ENCODE peak calls at places on chromosomes 5 and 9, in nine cellular contexts. O is GDM1; W is BJ; B is substantia nigra; K is activated CD8-positive, alpha-beta memory T cell treated with anti-CD3 and anti-CD28 coated beads for 48 hours; U is GM06990; V is breast epithelium; A is endothelial cell; I is central memory CD4-positive, alpha-beta T cell. Z is an unnamed sample.
A peak's percentile ranks its signal among the peaks of the same experiment; 100 is the strongest.

GRCh38 chr5:150644058-150644457 is 3.6 kb downstream of the SYNPO start:
- DNase-seq in W (no peak), O (no peak), I (no peak), V (no peak), K (no peak), B (no peak), U (no peak), A (no peak), Z (no peak)

GRCh38 chr5:137465930-137466329 is 33.2 kb downstream of the SPOCK1 start:
- DNase-seq in O (no peak), W (no peak), V (no peak), B (no peak), A (no peak), U (no peak), K (no peak), I (no peak), Z (no peak)

GRCh38 chr5:98341038-98341710 is 432.3 kb upstream of the RGMB start:
- DNase-seq in B (no peak), W (peak; percentile 98), V (no peak), A (no peak), I (no peak), U (no peak), K (no peak), O (no peak), Z (peak; percentile 88)

GRCh38 chr5:166916021-166916420 is 1375.4 kb upstream of the WWC1 start:
- DNase-seq in A (no peak), W (no peak), B (no peak), K (no peak), U (no peak), I (no peak), V (no peak), O (no peak), Z (no peak)

GRCh38 chr9:98231770-98232478 is 23.5 kb downstream of the TBC1D2 start:
- DNase-seq in I (no peak), O (no peak), W (no peak), B (no peak), A (no peak), U (no peak), K (no peak), V (no peak), Z (peak; percentile 44)

GRCh38 chr9:79134654-79135053 is 437.1 kb upstream of the TLE4 start:
- DNase-seq in B (no peak), W (no peak), V (no peak), A (peak; percentile 18), U (no peak), K (no peak), O (no peak), I (no peak), Z (no peak)

GRCh38 chr9:91033802-91034201 is 232.2 kb downstream of the SYK start:
- DNase-seq in A (peak; percentile 54), I (peak; percentile 52), U (peak; percentile 29), K (peak; percentile 68), V (no peak), O (no peak), B (no peak), W (no peak), Z (no peak)

GRCh38 chr9:11726659-11727058 is 966.5 kb upstream of the TYRP1 start:
- DNase-seq in W (no peak), V (no peak), O (no peak), U (no peak), A (no peak), K (no peak), I (no peak), B (no peak), Z (no peak)

GRCh38 chr5:21049900-21050299 is 1061.9 kb upstream of the CDH18 start:
- DNase-seq in O (no peak), W (no peak), B (no peak), A (no peak), I (no peak), K (no peak), U (no peak), V (no peak), Z (no peak)

GRCh38 chr5:177963966-177964365 is 32.1 kb downstream of the PROP1 start:
- DNase-seq in I (no peak), O (no peak), A (no peak), B (no peak), W (no peak), K (no peak), U (no peak), V (no peak), Z (no peak)

GRCh38 chr9:121684381-121685145 is 33.1 kb downstream of the DAB2IP start:
- DNase-seq in K (no peak), W (no peak), B (no peak), I (no peak), O (no peak), U (no peak), A (peak; percentile 69), V (no peak), Z (no peak)

GRCh38 chr9:72978724-72979123 is 25.9 kb upstream of the ALDH1A1 start:
- DNase-seq in U (no peak), W (no peak), K (no peak), I (no peak), V (no peak), A (no peak), O (no peak), B (no peak), Z (no peak)